ENCODE peak calls at places on chromosomes 13 and 19, in four cellular contexts. One of them, this sample, is unnamed.

GRCh38 chr19:13838943-13839192 is 38.1 kb upstream of the NANOS3 start:
- DNase-seq in K562: peak; percentile 62
- DNase-seq in H1: no peak
- DNase-seq in HCT116: no peak
- DNase-seq in this sample: no peak

GRCh38 chr13:72820156-72820897 is 38.4 kb downstream of the PIBF1 start:
- DNase-seq in K562: no peak
- DNase-seq in H1: no peak
- DNase-seq in HCT116: no peak
- DNase-seq in this sample: no peak

GRCh38 chr13:81686877-81687276 is 1346.0 kb upstream of the SPRY2 start:
- DNase-seq in HCT116: no peak
- DNase-seq in K562: no peak
- DNase-seq in H1: no peak
- DNase-seq in this sample: no peak

GRCh38 chr13:33764716-33765115 is 53.2 kb upstream of the RFC3 start:
- DNase-seq in HCT116: no peak
- DNase-seq in K562: no peak
- DNase-seq in H1: no peak
- DNase-seq in this sample: no peak

GRCh38 chr13:73633817-73634449 is 500.3 kb downstream of the KLF12 start:
- DNase-seq in K562: no peak
- DNase-seq in H1: no peak
- DNase-seq in HCT116: no peak
- DNase-seq in this sample: no peak

GRCh38 chr13:81396172-81396571 is 1055.2 kb upstream of the SPRY2 start:
- DNase-seq in K562: no peak
- DNase-seq in H1: no peak
- DNase-seq in HCT116: no peak
- DNase-seq in this sample: no peak

GRCh38 chr19:1276620-1277007 is 1.3 kb downstream of the FAM174C start:
- DNase-seq in H1: no peak
- DNase-seq in HCT116: no peak
- DNase-seq in K562: no peak
- DNase-seq in this sample: no peak

GRCh38 chr19:850979-851335 is 1.1 kb upstream of the ELANE start:
- DNase-seq in K562: no peak
- DNase-seq in HCT116: no peak
- DNase-seq in H1: no peak
- DNase-seq in this sample: no peak

GRCh38 chr13:91207261-91207660 is 140.2 kb upstream of the MIR17HG start:
- DNase-seq in HCT116: no peak
- DNase-seq in K562: no peak
- DNase-seq in H1: no peak
- DNase-seq in this sample: no peak

GRCh38 chr13:22103046-22103445 is 432.2 kb downstream of the FGF9 start:
- DNase-seq in HCT116: no peak
- DNase-seq in H1: no peak
- DNase-seq in K562: no peak
- DNase-seq in this sample: no peak

GRCh38 chr13:113595131-113595530 is 10.6 kb downstream of the TFDP1 start:
- DNase-seq in K562: no peak
- DNase-seq in H1: no peak
- DNase-seq in HCT116: no peak
- DNase-seq in this sample: no peak

GRCh38 chr19:15047680-15048079 is 1.6 kb upstream of the CASP14 start:
- DNase-seq in H1: no peak
- DNase-seq in K562: no peak
- DNase-seq in HCT116: no peak
- DNase-seq in this sample: no peak

GRCh38 chr19:28836366-28836765 is 376.6 kb downstream of the UQCRFS1 start:
- DNase-seq in HCT116: no peak
- DNase-seq in H1: no peak
- DNase-seq in K562: no peak
- DNase-seq in this sample: no peak

GRCh38 chr19:4334929-4335833 is 3.4 kb downstream of the STAP2 start:
- DNase-seq in HCT116: no peak
- DNase-seq in H1: no peak
- DNase-seq in K562: no peak
- DNase-seq in this sample: no peak

GRCh38 chr19:58037927-58038687 is 4.3 kb downstream of the ZSCAN1 start:
- DNase-seq in HCT116: no peak
- DNase-seq in K562: no peak
- DNase-seq in H1: no peak
- DNase-seq in this sample: no peak

GRCh38 chr13:48843630-48844380 is 131.9 kb upstream of the FNDC3A start:
- DNase-seq in HCT116: no peak
- DNase-seq in K562: peak; percentile 5
- DNase-seq in H1: no peak
- DNase-seq in this sample: no peak

GRCh38 chr19:55437410-55437809 is 5.7 kb downstream of the SHISA7 start:
- DNase-seq in HCT116: peak; percentile 40
- DNase-seq in K562: peak; percentile 86
- DNase-seq in H1: no peak
- DNase-seq in this sample: no peak

GRCh38 chr19:14363203-14364097 is 17.8 kb upstream of the ADGRE5 start:
- DNase-seq in K562: peak; percentile 89
- DNase-seq in HCT116: peak; percentile 77
- DNase-seq in H1: peak; percentile 53
- DNase-seq in this sample: no peak

GRCh38 chr13:24060993-24061392 is 99.5 kb upstream of the SPATA13 start:
- DNase-seq in HCT116: no peak
- DNase-seq in H1: no peak
- DNase-seq in K562: no peak
- DNase-seq in this sample: no peak

GRCh38 chr19:3544054-3544376 is 5.0 kb downstream of the TEKTIP1 start:
- DNase-seq in H1: no peak
- DNase-seq in K562: no peak
- DNase-seq in HCT116: no peak
- DNase-seq in this sample: no peak

GRCh38 chr19:14400913-14401312 is 18.2 kb downstream of the DDX39A start:
- DNase-seq in HCT116: no peak
- DNase-seq in K562: no peak
- DNase-seq in H1: no peak
- DNase-seq in this sample: peak; percentile 49

GRCh38 chr13:43783820-43784219 is 3.0 kb downstream of the ENOX1 start:
- DNase-seq in H1: no peak
- DNase-seq in HCT116: no peak
- DNase-seq in K562: no peak
- DNase-seq in this sample: no peak

GRCh38 chr13:36057041-36057440 is 74.1 kb downstream of the DCLK1 start:
- DNase-seq in K562: no peak
- DNase-seq in HCT116: no peak
- DNase-seq in H1: no peak
- DNase-seq in this sample: no peak

GRCh38 chr19:17543991-17544390 is 11.5 kb upstream of the COLGALT1 start:
- DNase-seq in K562: no peak
- DNase-seq in H1: no peak
- DNase-seq in HCT116: no peak
- DNase-seq in this sample: no peak

GRCh38 chr19:45114116-45114515 is 21.1 kb downstream of the PPP1R37 start:
- DNase-seq in H1: no peak
- DNase-seq in K562: no peak
- DNase-seq in HCT116: no peak
- DNase-seq in this sample: no peak

GRCh38 chr19:1173845-1174809 is at the start of gene SBNO2:
- DNase-seq in HCT116: peak; percentile 72
- DNase-seq in H1: peak; percentile 70
- DNase-seq in K562: peak; percentile 98
- DNase-seq in this sample: no peak

GRCh38 chr13:51457086-51457485 is 4.2 kb upstream of the INTS6 start:
- DNase-seq in K562: no peak
- DNase-seq in H1: no peak
- DNase-seq in HCT116: no peak
- DNase-seq in this sample: no peak

GRCh38 chr13:87122551-87122950 is 548.6 kb upstream of the SLITRK5 start:
- DNase-seq in K562: no peak
- DNase-seq in H1: no peak
- DNase-seq in HCT116: no peak
- DNase-seq in this sample: no peak

GRCh38 chr19:35704218-35704617 is at the start of gene ZBTB32:
- DNase-seq in HCT116: no peak
- DNase-seq in H1: no peak
- DNase-seq in K562: peak; percentile 95
- DNase-seq in this sample: no peak

GRCh38 chr13:68076046-68076445 is 845.9 kb upstream of the PCDH9 start:
- DNase-seq in K562: no peak
- DNase-seq in HCT116: no peak
- DNase-seq in H1: no peak
- DNase-seq in this sample: no peak

GRCh38 chr19:43774103-43774939 is 6.5 kb downstream of the KCNN4 start:
- DNase-seq in K562: peak; percentile 96
- DNase-seq in HCT116: no peak
- DNase-seq in H1: no peak
- DNase-seq in this sample: no peak

GRCh38 chr13:99812611-99813010 is 159.0 kb downstream of the ZIC5 start:
- DNase-seq in K562: no peak
- DNase-seq in H1: no peak
- DNase-seq in HCT116: no peak
- DNase-seq in this sample: no peak

GRCh38 chr19:4061178-4061682 is 5.5 kb downstream of the ZBTB7A start:
- DNase-seq in H1: no peak
- DNase-seq in HCT116: no peak
- DNase-seq in K562: no peak
- DNase-seq in this sample: no peak

GRCh38 chr13:48078251-48078656 is 16.6 kb downstream of the MED4 start:
- DNase-seq in K562: no peak
- DNase-seq in H1: no peak
- DNase-seq in HCT116: peak; percentile 13
- DNase-seq in this sample: peak; percentile 68

GRCh38 chr19:3328743-3329142 is 37.6 kb upstream of the NFIC start:
- DNase-seq in HCT116: no peak
- DNase-seq in K562: no peak
- DNase-seq in H1: no peak
- DNase-seq in this sample: no peak

GRCh38 chr19:51710163-51710562 is 13.6 kb downstream of the HAS1 start:
- DNase-seq in K562: no peak
- DNase-seq in HCT116: no peak
- DNase-seq in H1: no peak
- DNase-seq in this sample: no peak

GRCh38 chr19:51407631-51408131 is 9.8 kb downstream of the SIGLEC10 start:
- DNase-seq in H1: no peak
- DNase-seq in HCT116: peak; percentile 46
- DNase-seq in K562: peak; percentile 77
- DNase-seq in this sample: no peak

GRCh38 chr19:49102303-49102702 is 11.9 kb upstream of the LIN7B start:
- DNase-seq in K562: no peak
- DNase-seq in H1: no peak
- DNase-seq in HCT116: no peak
- DNase-seq in this sample: no peak
- TF ChIP-seq EGR1 in K562: no peak
- TF ChIP-seq EGR1 in H1: no peak
- TF ChIP-seq EGR1 in HCT116: no peak
- TF ChIP-seq EGR1 in this sample: no peak

DNA sequence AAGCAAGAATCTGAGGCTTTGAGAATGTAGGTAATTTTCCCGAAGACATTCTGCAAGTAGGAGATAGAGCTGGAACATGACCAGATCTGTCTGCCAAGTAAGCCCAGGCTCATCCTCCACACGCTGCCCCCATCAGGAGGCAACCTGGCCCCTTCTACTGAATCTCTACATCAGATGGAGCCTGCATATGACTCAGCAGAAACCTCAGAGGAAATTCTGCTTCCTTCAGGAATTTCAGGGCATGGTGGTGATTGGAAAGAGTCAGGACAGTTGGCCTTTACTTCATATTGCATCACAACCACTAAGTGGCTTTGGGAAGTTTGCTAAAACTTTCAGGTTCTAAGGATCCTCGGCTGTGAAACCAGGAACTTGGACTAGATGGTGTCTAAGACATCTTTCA is 85.2 kb downstream of the LRRC63 start:
- DNase-seq in HCT116: peak; percentile 19
- DNase-seq in H1: no peak
- DNase-seq in K562: peak; percentile 9
- DNase-seq in this sample: no peak
- TF ChIP-seq EGR1 in HCT116: no peak
- TF ChIP-seq EGR1 in H1: no peak
- TF ChIP-seq EGR1 in K562: no peak
- TF ChIP-seq EGR1 in this sample: no peak

DNA sequence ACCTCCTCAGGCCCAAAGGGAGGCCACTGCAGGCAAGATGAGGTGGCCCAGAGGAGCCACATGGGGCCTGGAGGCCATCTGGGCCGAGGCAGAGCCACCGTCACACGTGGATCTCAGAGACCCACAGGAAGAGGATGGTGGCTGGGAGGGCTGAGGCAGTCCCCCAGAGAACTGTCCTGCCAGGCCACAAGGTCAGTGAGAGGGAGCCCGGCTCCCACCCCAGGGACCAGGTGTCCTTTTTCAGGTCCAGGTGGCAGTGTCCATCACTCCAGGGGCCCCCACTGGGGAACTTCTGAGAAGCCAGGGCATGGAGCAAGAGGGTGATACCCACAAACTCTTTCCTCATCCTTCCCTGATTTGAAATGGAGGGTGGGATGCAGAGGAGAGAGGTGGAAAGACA is 14.4 kb downstream of the PRR36 start:
- DNase-seq in HCT116: no peak
- DNase-seq in H1: no peak
- DNase-seq in K562: no peak
- DNase-seq in this sample: no peak
- TF ChIP-seq EGR1 in HCT116: no peak
- TF ChIP-seq EGR1 in H1: no peak
- TF ChIP-seq EGR1 in K562: no peak
- TF ChIP-seq EGR1 in this sample: no peak

DNA sequence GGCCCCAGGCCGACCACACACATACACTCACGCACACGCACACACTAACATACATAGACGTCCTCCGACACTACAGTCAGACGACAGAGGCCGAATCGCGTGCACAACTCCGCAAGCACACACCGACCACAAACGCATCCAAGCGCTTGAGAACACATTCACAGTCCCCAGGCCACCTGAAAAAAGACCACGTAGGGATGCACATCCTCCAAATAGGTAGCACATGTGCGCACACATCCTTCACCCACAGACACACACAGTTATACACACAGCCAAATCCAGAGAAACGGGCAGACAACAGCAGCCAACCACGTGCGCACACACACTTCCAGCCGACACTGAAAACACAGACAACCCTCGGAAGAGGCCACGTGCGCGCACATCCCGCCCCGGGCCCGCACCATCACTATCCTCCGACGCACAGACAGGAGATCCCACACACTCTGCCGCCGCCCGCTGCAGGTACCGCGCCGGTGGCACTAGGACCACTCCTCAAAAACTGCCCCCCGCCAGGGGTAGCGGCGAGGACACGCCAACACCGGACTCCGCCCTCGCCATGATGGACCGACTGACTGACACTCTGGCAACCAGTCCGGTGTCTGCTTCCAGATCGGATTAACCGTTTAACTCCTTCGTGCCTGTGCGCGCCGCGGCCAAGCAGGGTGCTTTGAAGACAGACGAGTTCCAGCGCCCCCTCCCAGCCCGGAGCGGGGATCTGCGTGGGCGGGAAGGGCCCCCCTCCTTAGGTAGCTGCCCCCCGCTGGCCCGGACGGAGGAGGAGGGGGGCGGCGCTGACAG is 493 bp upstream of the PDE4A start:
- DNase-seq in HCT116: peak; percentile 84
- DNase-seq in H1: peak; percentile 94
- DNase-seq in K562: peak; percentile 91
- DNase-seq in this sample: no peak
- TF ChIP-seq EGR1 in HCT116: peak; percentile 97
- TF ChIP-seq EGR1 in H1: peak; percentile 100
- TF ChIP-seq EGR1 in K562: peak; percentile 99
- TF ChIP-seq EGR1 in this sample: no peak

This sample was measured in GM12878.